ENCODE peak calls at places on chromosomes 12 and 14, in ten cellular contexts. One of them, this sample, is unnamed.

GRCh38 chr14:33432407-33433023 is 493.8 kb downstream of the NPAS3 start:
- DNase-seq in mesendoderm: no peak
- DNase-seq in Caco-2: no peak
- DNase-seq in activated CD8-positive, alpha-beta memory T cell treated with anti-CD3 and anti-CD28 coated beads, Interleukin-2, amount 50 U/mL, for 48 hours: no peak
- DNase-seq in PC-3: peak; percentile 71
- DNase-seq in NCI-H1436: peak; percentile 35
- DNase-seq in AG09309: peak; percentile 1
- DNase-seq in G401: no peak
- DNase-seq in dorsolateral prefrontal cortex: no peak
- DNase-seq in mucosa of gallbladder: peak; percentile 25
- DNase-seq in this sample: peak; percentile 32

GRCh38 chr14:20630340-20631022 is 11.0 kb downstream of the OR6S1 start:
- DNase-seq in mesendoderm: peak; percentile 94
- DNase-seq in Caco-2: peak; percentile 66
- DNase-seq in activated CD8-positive, alpha-beta memory T cell treated with anti-CD3 and anti-CD28 coated beads, Interleukin-2, amount 50 U/mL, for 48 hours: peak; percentile 83
- DNase-seq in PC-3: peak; percentile 85
- DNase-seq in NCI-H1436: no peak
- DNase-seq in AG09309: no peak
- DNase-seq in G401: peak; percentile 76
- DNase-seq in dorsolateral prefrontal cortex: no peak
- DNase-seq in mucosa of gallbladder: no peak
- DNase-seq in this sample: no peak

GRCh38 chr14:93329965-93330608 is 2.7 kb downstream of the BTBD7 start:
- DNase-seq in mesendoderm: no peak
- DNase-seq in Caco-2: no peak
- DNase-seq in activated CD8-positive, alpha-beta memory T cell treated with anti-CD3 and anti-CD28 coated beads, Interleukin-2, amount 50 U/mL, for 48 hours: no peak
- DNase-seq in PC-3: peak; percentile 22
- DNase-seq in NCI-H1436: no peak
- DNase-seq in AG09309: no peak
- DNase-seq in G401: no peak
- DNase-seq in dorsolateral prefrontal cortex: no peak
- DNase-seq in mucosa of gallbladder: no peak
- DNase-seq in this sample: no peak

GRCh38 chr12:76310110-76310509 is 38.1 kb downstream of the BBS10 start:
- DNase-seq in mesendoderm: no peak
- DNase-seq in Caco-2: no peak
- DNase-seq in activated CD8-positive, alpha-beta memory T cell treated with anti-CD3 and anti-CD28 coated beads, Interleukin-2, amount 50 U/mL, for 48 hours: no peak
- DNase-seq in PC-3: peak; percentile 86
- DNase-seq in NCI-H1436: no peak
- DNase-seq in AG09309: no peak
- DNase-seq in G401: no peak
- DNase-seq in dorsolateral prefrontal cortex: no peak
- DNase-seq in mucosa of gallbladder: no peak
- DNase-seq in this sample: no peak

GRCh38 chr12:94585624-94586023 is 64.7 kb downstream of the TMCC3 start:
- DNase-seq in mesendoderm: no peak
- DNase-seq in Caco-2: no peak
- DNase-seq in activated CD8-positive, alpha-beta memory T cell treated with anti-CD3 and anti-CD28 coated beads, Interleukin-2, amount 50 U/mL, for 48 hours: no peak
- DNase-seq in PC-3: no peak
- DNase-seq in NCI-H1436: no peak
- DNase-seq in AG09309: no peak
- DNase-seq in G401: no peak
- DNase-seq in dorsolateral prefrontal cortex: no peak
- DNase-seq in mucosa of gallbladder: no peak
- DNase-seq in this sample: no peak

GRCh38 chr12:11653215-11653753 is 3.8 kb downstream of the ETV6 start:
- DNase-seq in mesendoderm: no peak
- DNase-seq in Caco-2: no peak
- DNase-seq in activated CD8-positive, alpha-beta memory T cell treated with anti-CD3 and anti-CD28 coated beads, Interleukin-2, amount 50 U/mL, for 48 hours: peak; percentile 75
- DNase-seq in PC-3: no peak
- DNase-seq in NCI-H1436: no peak
- DNase-seq in AG09309: no peak
- DNase-seq in G401: no peak
- DNase-seq in dorsolateral prefrontal cortex: no peak
- DNase-seq in mucosa of gallbladder: no peak
- DNase-seq in this sample: no peak

GRCh38 chr14:100989924-100990323 is 86.4 kb upstream of the RTL1 start:
- DNase-seq in mesendoderm: no peak
- DNase-seq in Caco-2: no peak
- DNase-seq in activated CD8-positive, alpha-beta memory T cell treated with anti-CD3 and anti-CD28 coated beads, Interleukin-2, amount 50 U/mL, for 48 hours: no peak
- DNase-seq in PC-3: no peak
- DNase-seq in NCI-H1436: no peak
- DNase-seq in AG09309: no peak
- DNase-seq in G401: no peak
- DNase-seq in dorsolateral prefrontal cortex: no peak
- DNase-seq in mucosa of gallbladder: no peak
- DNase-seq in this sample: no peak

GRCh38 chr14:85336817-85337216 is 193.1 kb upstream of the FLRT2 start:
- DNase-seq in mesendoderm: no peak
- DNase-seq in Caco-2: no peak
- DNase-seq in activated CD8-positive, alpha-beta memory T cell treated with anti-CD3 and anti-CD28 coated beads, Interleukin-2, amount 50 U/mL, for 48 hours: no peak
- DNase-seq in PC-3: peak; percentile 5
- DNase-seq in NCI-H1436: no peak
- DNase-seq in AG09309: no peak
- DNase-seq in G401: no peak
- DNase-seq in dorsolateral prefrontal cortex: no peak
- DNase-seq in mucosa of gallbladder: no peak
- DNase-seq in this sample: no peak

GRCh38 chr12:82176016-82176415 is 182.2 kb downstream of the CCDC59 start:
- DNase-seq in mesendoderm: no peak
- DNase-seq in Caco-2: no peak
- DNase-seq in activated CD8-positive, alpha-beta memory T cell treated with anti-CD3 and anti-CD28 coated beads, Interleukin-2, amount 50 U/mL, for 48 hours: no peak
- DNase-seq in PC-3: no peak
- DNase-seq in NCI-H1436: no peak
- DNase-seq in AG09309: no peak
- DNase-seq in G401: no peak
- DNase-seq in dorsolateral prefrontal cortex: no peak
- DNase-seq in mucosa of gallbladder: no peak
- DNase-seq in this sample: no peak

GRCh38 chr12:120534703-120535655 is 823 bp downstream of the RNF10 start:
- DNase-seq in mesendoderm: peak; percentile 79
- DNase-seq in Caco-2: peak; percentile 55
- DNase-seq in activated CD8-positive, alpha-beta memory T cell treated with anti-CD3 and anti-CD28 coated beads, Interleukin-2, amount 50 U/mL, for 48 hours: peak; percentile 76
- DNase-seq in PC-3: peak; percentile 89
- DNase-seq in NCI-H1436: no peak
- DNase-seq in AG09309: peak; percentile 28
- DNase-seq in G401: no peak
- DNase-seq in dorsolateral prefrontal cortex: peak; percentile 46
- DNase-seq in mucosa of gallbladder: no peak
- DNase-seq in this sample: peak; percentile 41

GRCh38 chr14:75399819-75400678 is 27.8 kb upstream of the JDP2 start:
- DNase-seq in mesendoderm: peak; percentile 34
- DNase-seq in Caco-2: no peak
- DNase-seq in activated CD8-positive, alpha-beta memory T cell treated with anti-CD3 and anti-CD28 coated beads, Interleukin-2, amount 50 U/mL, for 48 hours: no peak
- DNase-seq in PC-3: peak; percentile 97
- DNase-seq in NCI-H1436: peak; percentile 88
- DNase-seq in AG09309: no peak
- DNase-seq in G401: peak; percentile 10
- DNase-seq in dorsolateral prefrontal cortex: peak; percentile 95
- DNase-seq in mucosa of gallbladder: peak; percentile 94
- DNase-seq in this sample: peak; percentile 92

GRCh38 chr12:67354966-67355365 is 85.8 kb downstream of the CAND1 start:
- DNase-seq in mesendoderm: peak; percentile 55
- DNase-seq in Caco-2: no peak
- DNase-seq in activated CD8-positive, alpha-beta memory T cell treated with anti-CD3 and anti-CD28 coated beads, Interleukin-2, amount 50 U/mL, for 48 hours: no peak
- DNase-seq in PC-3: peak; percentile 17
- DNase-seq in NCI-H1436: no peak
- DNase-seq in AG09309: no peak
- DNase-seq in G401: no peak
- DNase-seq in dorsolateral prefrontal cortex: no peak
- DNase-seq in mucosa of gallbladder: no peak
- DNase-seq in this sample: no peak

GRCh38 chr12:76038176-76038575 is 6.6 kb upstream of the PHLDA1 start:
- DNase-seq in mesendoderm: peak; percentile 40
- DNase-seq in Caco-2: no peak
- DNase-seq in activated CD8-positive, alpha-beta memory T cell treated with anti-CD3 and anti-CD28 coated beads, Interleukin-2, amount 50 U/mL, for 48 hours: no peak
- DNase-seq in PC-3: peak; percentile 53
- DNase-seq in NCI-H1436: no peak
- DNase-seq in AG09309: no peak
- DNase-seq in G401: no peak
- DNase-seq in dorsolateral prefrontal cortex: no peak
- DNase-seq in mucosa of gallbladder: no peak
- DNase-seq in this sample: no peak

GRCh38 chr14:61837336-61838229 is 75.4 kb downstream of the SNAPC1 start:
- DNase-seq in mesendoderm: peak; percentile 77
- DNase-seq in Caco-2: peak; percentile 68
- DNase-seq in activated CD8-positive, alpha-beta memory T cell treated with anti-CD3 and anti-CD28 coated beads, Interleukin-2, amount 50 U/mL, for 48 hours: peak; percentile 85
- DNase-seq in PC-3: peak; percentile 97
- DNase-seq in NCI-H1436: peak; percentile 59
- DNase-seq in AG09309: peak; percentile 29
- DNase-seq in G401: peak; percentile 93
- DNase-seq in dorsolateral prefrontal cortex: peak; percentile 79
- DNase-seq in mucosa of gallbladder: peak; percentile 87
- DNase-seq in this sample: peak; percentile 75

GRCh38 chr14:44778562-44778961 is 183.2 kb downstream of the KLHL28 start:
- DNase-seq in mesendoderm: peak; percentile 82
- DNase-seq in Caco-2: no peak
- DNase-seq in activated CD8-positive, alpha-beta memory T cell treated with anti-CD3 and anti-CD28 coated beads, Interleukin-2, amount 50 U/mL, for 48 hours: no peak
- DNase-seq in PC-3: peak; percentile 55
- DNase-seq in NCI-H1436: no peak
- DNase-seq in AG09309: no peak
- DNase-seq in G401: no peak
- DNase-seq in dorsolateral prefrontal cortex: no peak
- DNase-seq in mucosa of gallbladder: no peak
- DNase-seq in this sample: no peak

GRCh38 chr12:15152456-15152855 is 68.8 kb downstream of the RERG start:
- DNase-seq in mesendoderm: no peak
- DNase-seq in Caco-2: no peak
- DNase-seq in activated CD8-positive, alpha-beta memory T cell treated with anti-CD3 and anti-CD28 coated beads, Interleukin-2, amount 50 U/mL, for 48 hours: no peak
- DNase-seq in PC-3: peak; percentile 3
- DNase-seq in NCI-H1436: no peak
- DNase-seq in AG09309: no peak
- DNase-seq in G401: no peak
- DNase-seq in dorsolateral prefrontal cortex: no peak
- DNase-seq in mucosa of gallbladder: no peak
- DNase-seq in this sample: no peak

GRCh38 chr14:95341564-95341963 is 21.9 kb upstream of the CLMN start:
- DNase-seq in mesendoderm: no peak
- DNase-seq in Caco-2: no peak
- DNase-seq in activated CD8-positive, alpha-beta memory T cell treated with anti-CD3 and anti-CD28 coated beads, Interleukin-2, amount 50 U/mL, for 48 hours: no peak
- DNase-seq in PC-3: no peak
- DNase-seq in NCI-H1436: no peak
- DNase-seq in AG09309: no peak
- DNase-seq in G401: no peak
- DNase-seq in dorsolateral prefrontal cortex: no peak
- DNase-seq in mucosa of gallbladder: no peak
- DNase-seq in this sample: no peak

GRCh38 chr12:70645494-70646317 is 8.5 kb upstream of the PTPRB start:
- DNase-seq in mesendoderm: peak; percentile 65
- DNase-seq in Caco-2: peak; percentile 48
- DNase-seq in activated CD8-positive, alpha-beta memory T cell treated with anti-CD3 and anti-CD28 coated beads, Interleukin-2, amount 50 U/mL, for 48 hours: no peak
- DNase-seq in PC-3: peak; percentile 97
- DNase-seq in NCI-H1436: no peak
- DNase-seq in AG09309: peak; percentile 89
- DNase-seq in G401: peak; percentile 35
- DNase-seq in dorsolateral prefrontal cortex: no peak
- DNase-seq in mucosa of gallbladder: peak; percentile 73
- DNase-seq in this sample: peak; percentile 35

GRCh38 chr14:74950795-74951442 is 4.5 kb downstream of the PGF start:
- DNase-seq in mesendoderm: no peak
- DNase-seq in Caco-2: peak; percentile 93
- DNase-seq in activated CD8-positive, alpha-beta memory T cell treated with anti-CD3 and anti-CD28 coated beads, Interleukin-2, amount 50 U/mL, for 48 hours: no peak
- DNase-seq in PC-3: no peak
- DNase-seq in NCI-H1436: no peak
- DNase-seq in AG09309: no peak
- DNase-seq in G401: no peak
- DNase-seq in dorsolateral prefrontal cortex: no peak
- DNase-seq in mucosa of gallbladder: peak; percentile 38
- DNase-seq in this sample: no peak

GRCh38 chr12:96425973-96426372 is 25.7 kb upstream of the CDK17 start:
- DNase-seq in mesendoderm: no peak
- DNase-seq in Caco-2: no peak
- DNase-seq in activated CD8-positive, alpha-beta memory T cell treated with anti-CD3 and anti-CD28 coated beads, Interleukin-2, amount 50 U/mL, for 48 hours: no peak
- DNase-seq in PC-3: peak; percentile 63
- DNase-seq in NCI-H1436: no peak
- DNase-seq in AG09309: peak; percentile 58
- DNase-seq in G401: no peak
- DNase-seq in dorsolateral prefrontal cortex: no peak
- DNase-seq in mucosa of gallbladder: no peak
- DNase-seq in this sample: no peak

GRCh38 chr12:126676426-126676825 is 1590.5 kb upstream of the TMEM132C start:
- DNase-seq in mesendoderm: no peak
- DNase-seq in Caco-2: no peak
- DNase-seq in activated CD8-positive, alpha-beta memory T cell treated with anti-CD3 and anti-CD28 coated beads, Interleukin-2, amount 50 U/mL, for 48 hours: no peak
- DNase-seq in PC-3: peak; percentile 23
- DNase-seq in NCI-H1436: no peak
- DNase-seq in AG09309: no peak
- DNase-seq in G401: no peak
- DNase-seq in dorsolateral prefrontal cortex: no peak
- DNase-seq in mucosa of gallbladder: no peak
- DNase-seq in this sample: no peak

GRCh38 chr12:106135781-106136180 is 3.0 kb downstream of the NUAK1 start:
- DNase-seq in mesendoderm: no peak
- DNase-seq in Caco-2: no peak
- DNase-seq in activated CD8-positive, alpha-beta memory T cell treated with anti-CD3 and anti-CD28 coated beads, Interleukin-2, amount 50 U/mL, for 48 hours: no peak
- DNase-seq in PC-3: peak; percentile 79
- DNase-seq in NCI-H1436: no peak
- DNase-seq in AG09309: no peak
- DNase-seq in G401: peak; percentile 83
- DNase-seq in dorsolateral prefrontal cortex: no peak
- DNase-seq in mucosa of gallbladder: no peak
- DNase-seq in this sample: no peak

GRCh38 chr14:101065696-101066694 is 162.5 kb upstream of the RTL1 start:
- DNase-seq in mesendoderm: no peak
- DNase-seq in Caco-2: peak; percentile 13
- DNase-seq in activated CD8-positive, alpha-beta memory T cell treated with anti-CD3 and anti-CD28 coated beads, Interleukin-2, amount 50 U/mL, for 48 hours: no peak
- DNase-seq in PC-3: no peak
- DNase-seq in NCI-H1436: no peak
- DNase-seq in AG09309: no peak
- DNase-seq in G401: no peak
- DNase-seq in dorsolateral prefrontal cortex: peak; percentile 43
- DNase-seq in mucosa of gallbladder: no peak
- DNase-seq in this sample: no peak

GRCh38 chr12:87827638-87828264 is 201.4 kb downstream of the C12orf50 start:
- DNase-seq in mesendoderm: peak; percentile 44
- DNase-seq in Caco-2: no peak
- DNase-seq in activated CD8-positive, alpha-beta memory T cell treated with anti-CD3 and anti-CD28 coated beads, Interleukin-2, amount 50 U/mL, for 48 hours: no peak
- DNase-seq in PC-3: peak; percentile 76
- DNase-seq in NCI-H1436: no peak
- DNase-seq in AG09309: no peak
- DNase-seq in G401: no peak
- DNase-seq in dorsolateral prefrontal cortex: no peak
- DNase-seq in mucosa of gallbladder: no peak
- DNase-seq in this sample: no peak

GRCh38 chr14:68786491-68787234 is 6.2 kb downstream of the ZFP36L1 start:
- DNase-seq in mesendoderm: peak; percentile 43
- DNase-seq in Caco-2: no peak
- DNase-seq in activated CD8-positive, alpha-beta memory T cell treated with anti-CD3 and anti-CD28 coated beads, Interleukin-2, amount 50 U/mL, for 48 hours: no peak
- DNase-seq in PC-3: peak; percentile 50
- DNase-seq in NCI-H1436: no peak
- DNase-seq in AG09309: no peak
- DNase-seq in G401: peak; percentile 44
- DNase-seq in dorsolateral prefrontal cortex: no peak
- DNase-seq in mucosa of gallbladder: peak; percentile 44
- DNase-seq in this sample: no peak

GRCh38 chr14:55699131-55700057 is 119.4 kb downstream of the KTN1 start:
- DNase-seq in mesendoderm: peak; percentile 78
- DNase-seq in Caco-2: peak; percentile 40
- DNase-seq in activated CD8-positive, alpha-beta memory T cell treated with anti-CD3 and anti-CD28 coated beads, Interleukin-2, amount 50 U/mL, for 48 hours: no peak
- DNase-seq in PC-3: peak; percentile 99
- DNase-seq in NCI-H1436: no peak
- DNase-seq in AG09309: peak; percentile 10
- DNase-seq in G401: peak; percentile 69
- DNase-seq in dorsolateral prefrontal cortex: no peak
- DNase-seq in mucosa of gallbladder: no peak
- DNase-seq in this sample: no peak

GRCh38 chr14:68879841-68880575 is 87.1 kb upstream of the ZFP36L1 start:
- DNase-seq in mesendoderm: no peak
- DNase-seq in Caco-2: no peak
- DNase-seq in activated CD8-positive, alpha-beta memory T cell treated with anti-CD3 and anti-CD28 coated beads, Interleukin-2, amount 50 U/mL, for 48 hours: no peak
- DNase-seq in PC-3: no peak
- DNase-seq in NCI-H1436: no peak
- DNase-seq in AG09309: no peak
- DNase-seq in G401: no peak
- DNase-seq in dorsolateral prefrontal cortex: no peak
- DNase-seq in mucosa of gallbladder: no peak
- DNase-seq in this sample: no peak

GRCh38 chr12:54009171-54010052 is 627 bp downstream of the HOXC8 start:
- DNase-seq in mesendoderm: no peak
- DNase-seq in Caco-2: no peak
- DNase-seq in activated CD8-positive, alpha-beta memory T cell treated with anti-CD3 and anti-CD28 coated beads, Interleukin-2, amount 50 U/mL, for 48 hours: no peak
- DNase-seq in PC-3: peak; percentile 46
- DNase-seq in NCI-H1436: no peak
- DNase-seq in AG09309: no peak
- DNase-seq in G401: no peak
- DNase-seq in dorsolateral prefrontal cortex: no peak
- DNase-seq in mucosa of gallbladder: no peak
- DNase-seq in this sample: no peak

This sample was measured in lung.